ENCODE peak calls at places on chromosomes 1 and 21, in ten cellular contexts. U is PC-3, B is GM23338, X is mammary epithelial cell, E is astrocyte, F is fibroblast of lung, N is neural progenitor cell, T is PC-9, A is HCT116, P is hepatocyte. Q is an unnamed sample.

GRCh38 chr1:206946261-206946660 is at the start of gene PIGR:
- DNase-seq in U (no peak), B (no peak), X (no peak), E (no peak), F (no peak), N (no peak), T (no peak), A (no peak), P (no peak), Q (no peak)

GRCh38 chr1:101781437-101781836 is 215.3 kb downstream of the OLFM3 start:
- DNase-seq in U (peak; percentile 6), B (no peak), X (peak; percentile 8), E (peak; percentile 2), F (peak; percentile 44), N (peak; percentile 7), T (no peak), A (no peak), P (peak; percentile 46), Q (peak; percentile 40)

GRCh38 chr1:7103322-7104052 is 318.2 kb downstream of the CAMTA1 start:
- DNase-seq in U (no peak), B (no peak), X (no peak), E (peak; percentile 24), F (peak; percentile 15), N (no peak), T (no peak), A (peak; percentile 13), P (no peak), Q (no peak)

GRCh38 chr1:63327417-63328139 is 5.2 kb downstream of the FOXD3 start:
- DNase-seq in U (peak; percentile 79), B (peak; percentile 96), X (peak; percentile 32), E (peak; percentile 6), F (peak; percentile 75), N (peak; percentile 90), T (no peak), A (peak; percentile 60), P (peak; percentile 76), Q (peak; percentile 31)

GRCh38 chr1:30034627-30035521 is 688.5 kb downstream of the MATN1 start:
- DNase-seq in U (peak; percentile 45), B (peak; percentile 19), X (no peak), E (peak; percentile 14), F (peak; percentile 7), N (no peak), T (no peak), A (no peak), P (no peak), Q (no peak)

GRCh38 chr21:36985761-36986594 is 19.5 kb upstream of the HLCS start:
- DNase-seq in U (no peak), B (no peak), X (no peak), E (no peak), F (no peak), N (no peak), T (no peak), A (no peak), P (no peak), Q (no peak)

GRCh38 chr1:16236091-16236494 is 890 bp downstream of the CPLANE2 start:
- DNase-seq in U (peak; percentile 73), B (peak; percentile 66), X (peak; percentile 64), E (no peak), F (no peak), N (peak; percentile 46), T (peak; percentile 48), A (peak; percentile 54), P (no peak), Q (peak; percentile 61)

GRCh38 chr1:168365719-168366474 is 85.2 kb downstream of the TBX19 start:
- DNase-seq in U (peak; percentile 30), B (peak; percentile 44), X (no peak), E (no peak), F (no peak), N (peak; percentile 38), T (no peak), A (no peak), P (peak; percentile 42), Q (no peak)

GRCh38 chr1:237864338-237865244 is 26.1 kb downstream of the ZP4 start:
- DNase-seq in U (peak; percentile 55), B (peak; percentile 81), X (peak; percentile 31), E (no peak), F (peak; percentile 49), N (peak; percentile 83), T (no peak), A (no peak), P (peak; percentile 85), Q (no peak)

GRCh38 chr1:45246760-45247159 is 40.4 kb upstream of the ZSWIM5 start:
- DNase-seq in U (peak; percentile 95), B (no peak), X (peak; percentile 62), E (peak; percentile 77), F (peak; percentile 66), N (no peak), T (peak; percentile 88), A (no peak), P (peak; percentile 43), Q (no peak)

GRCh38 chr1:50970927-50971582 is 1.0 kb downstream of the CDKN2C start:
- DNase-seq in U (peak; percentile 44), B (no peak), X (peak; percentile 29), E (no peak), F (peak; percentile 43), N (no peak), T (no peak), A (no peak), P (no peak), Q (peak; percentile 30)
- H3K4me3 ChIP-seq in U (peak overlapping the region; percentile 93), B (no peak overlapping the region), X (peak overlapping the region; percentile 92), E (peak overlapping the region; percentile 82), F (peak overlapping the region; percentile 88), N (no peak overlapping the region), T (peak overlapping the region; percentile 86), A (no peak overlapping the region), P (peak overlapping the region; percentile 71), Q (peak overlapping the region; percentile 97)

GRCh38 chr1:108750476-108751191 is 4.2 kb downstream of the STXBP3 start:
- DNase-seq in U (no peak), B (no peak), X (peak; percentile 8), E (peak; percentile 29), F (no peak), N (no peak), T (no peak), A (no peak), P (no peak), Q (no peak)

GRCh38 chr1:108746382-108747127 is at the start of gene STXBP3:
- DNase-seq in U (peak; percentile 99), B (peak; percentile 99), X (peak; percentile 95), E (peak; percentile 90), F (peak; percentile 99), N (peak; percentile 99), T (peak; percentile 92), A (peak; percentile 96), P (peak; percentile 100), Q (peak; percentile 99)

GRCh38 chr1:108747128-108747827 is 804 bp downstream of the STXBP3 start:
- DNase-seq in U (peak; percentile 76), B (peak; percentile 83), X (peak; percentile 87), E (peak; percentile 83), F (peak; percentile 86), N (peak; percentile 73), T (peak; percentile 80), A (peak; percentile 70), P (peak; percentile 88), Q (peak; percentile 62)

GRCh38 chr1:108747898-108748297 is 1.4 kb downstream of the STXBP3 start:
- DNase-seq in U (no peak), B (no peak), X (no peak), E (no peak), F (no peak), N (no peak), T (no peak), A (no peak), P (no peak), Q (no peak)

DNA sequence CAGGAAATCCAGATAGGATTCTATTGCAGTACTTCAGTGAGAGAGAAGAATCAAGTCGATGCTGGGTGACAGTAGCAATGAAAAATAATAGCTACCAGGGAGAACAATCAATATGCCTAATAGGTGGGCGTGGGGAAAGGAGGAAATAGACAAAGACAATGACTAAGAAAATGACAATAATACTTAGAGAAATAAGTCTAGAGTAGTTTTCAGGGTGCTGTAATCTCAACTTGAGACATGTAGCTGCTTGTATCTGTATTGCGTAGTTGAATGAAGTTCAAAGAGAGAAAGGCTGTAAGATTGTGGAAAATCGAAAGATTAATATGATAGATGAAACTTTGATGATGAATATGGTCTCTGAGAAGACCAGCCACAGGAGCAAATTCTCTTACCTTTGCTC is 2.6 kb downstream of the STXBP3 start:
- DNase-seq in U (no peak), B (no peak), X (peak; percentile 44), E (no peak), F (no peak), N (no peak), T (no peak), A (no peak), P (no peak), Q (no peak)
- H3K79me2 ChIP-seq in U (peaks cover 36% of the 10 kb centered on the region), B (peaks cover 28% of the 10 kb centered on the region), X (peaks cover 43% of the 10 kb centered on the region), E (peaks cover 45% of the 10 kb centered on the region), F (peaks cover 47% of the 10 kb centered on the region), N (peaks cover 46% of the 10 kb centered on the region), T (peaks cover 32% of the 10 kb centered on the region), A (peaks cover 15% of the 10 kb centered on the region), P (peaks cover 31% of the 10 kb centered on the region), Q (peaks cover 46% of the 10 kb centered on the region)

DNA sequence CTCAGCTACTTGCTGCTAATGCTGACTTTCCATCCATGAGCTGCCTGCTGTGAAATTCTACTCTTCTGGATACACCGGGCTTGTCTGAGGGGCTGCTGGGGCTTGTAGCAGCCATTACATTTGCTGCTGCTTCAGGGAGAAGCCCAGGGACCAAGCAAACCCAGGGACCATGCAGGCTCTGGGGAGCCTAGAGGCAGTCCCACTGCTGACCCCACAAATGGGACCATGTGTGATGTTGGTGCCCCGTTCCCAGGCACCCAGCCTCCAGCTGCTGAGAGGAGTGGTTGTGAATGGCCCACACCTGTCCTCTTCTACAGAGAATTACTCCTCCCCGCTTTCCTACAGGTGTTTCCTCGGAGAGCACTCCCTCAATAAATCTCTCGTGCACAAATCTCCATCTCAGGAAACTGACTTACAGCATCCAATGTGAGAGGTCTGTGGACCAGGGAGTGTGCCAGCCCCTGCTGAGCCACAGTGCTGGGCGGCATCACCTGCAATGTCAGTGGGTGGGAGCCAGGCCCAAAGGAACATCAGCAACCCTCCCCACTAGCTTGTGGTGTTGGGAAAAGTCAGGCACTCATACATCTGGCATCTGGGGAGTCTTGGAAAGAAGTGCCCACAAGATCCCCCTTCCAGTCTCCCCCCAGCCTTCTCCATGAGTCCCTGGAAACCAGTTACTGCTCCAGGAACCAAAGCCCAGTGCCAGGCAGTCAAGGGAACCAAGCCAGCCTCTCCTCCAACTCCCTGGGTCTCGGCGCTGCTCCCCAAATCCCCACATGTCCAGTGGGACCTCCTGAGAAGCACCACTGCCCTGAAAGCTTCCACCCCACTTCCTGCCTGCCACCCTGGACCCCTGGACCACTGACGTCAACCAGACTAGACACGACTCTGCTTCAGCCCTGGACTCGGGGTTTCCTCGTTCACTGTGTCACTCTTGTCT is 65.1 kb downstream of the TCP10L start:
- DNase-seq in U (no peak), B (no peak), X (no peak), E (no peak), F (no peak), N (no peak), T (no peak), A (no peak), P (no peak), Q (no peak)
- TF ChIP-seq EZH2 in U (no peak), B (no peak), X (no peak), E (no peak), F (no peak), N (no peak), T (no peak), A (no peak), P (no peak), Q (no peak)

DNA sequence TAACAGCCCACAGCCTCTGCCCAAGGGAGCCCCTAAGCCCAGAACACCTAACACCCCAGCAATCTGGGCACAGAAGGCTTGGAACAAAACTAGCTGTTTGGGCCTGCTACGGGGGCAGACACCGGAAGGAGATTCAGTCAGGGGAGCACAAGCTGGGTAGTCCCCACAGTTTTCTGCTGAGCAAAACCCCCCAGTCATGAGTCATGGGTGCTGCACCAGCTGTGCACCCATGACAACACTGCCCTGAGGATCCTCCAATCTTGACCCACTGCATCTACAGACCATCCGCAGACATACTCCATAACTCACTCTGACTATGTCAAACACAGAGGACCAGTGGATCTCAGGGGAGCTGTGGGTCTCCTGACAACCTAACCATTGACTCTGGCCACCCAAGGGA is 105.1 kb downstream of the LRIG2 start:
- DNase-seq in U (no peak), B (no peak), X (no peak), E (no peak), F (no peak), N (no peak), T (no peak), A (no peak), P (no peak), Q (no peak)
- H3K4me3 ChIP-seq in U (no peak overlapping the region), B (no peak overlapping the region), X (no peak overlapping the region), E (no peak overlapping the region), F (no peak overlapping the region), N (no peak overlapping the region), T (no peak overlapping the region), A (no peak overlapping the region), P (no peak overlapping the region), Q (no peak overlapping the region)